ENCODE peak calls at places on chromosomes 7 and 10, in four cellular contexts. N is GM13976, D is OCI-LY7, F is GM12864. M is an unnamed sample.

GRCh38 chr10:77531441-77532001 is 106.1 kb downstream of the KCNMA1 start:
- DNase-seq in N (no peak), D (no peak), F (no peak), M (no peak)

GRCh38 chr10:51231754-51232153 is 157.5 kb downstream of the PRKG1 start:
- DNase-seq in N (no peak), F (no peak), D (no peak), M (no peak)

GRCh38 chr10:1295756-1296480 is 239.7 kb downstream of the WDR37 start:
- DNase-seq in D (no peak), N (no peak), F (no peak), M (no peak)

GRCh38 chr10:90125966-90126600 is 424.7 kb downstream of the KIF20B start:
- DNase-seq in F (no peak), N (no peak), D (no peak), M (no peak)

GRCh38 chr10:44395396-44395795 is 10.5 kb upstream of the CXCL12 start:
- DNase-seq in D (no peak), N (no peak), F (no peak), M (no peak)

GRCh38 chr7:103106336-103107070 is 31.6 kb downstream of the ARMC10 start:
- DNase-seq in N (no peak), F (no peak), D (no peak), M (no peak)

GRCh38 chr7:82507976-82508677 is 64.5 kb upstream of the CACNA2D1 start:
- DNase-seq in D (no peak), N (no peak), F (no peak), M (no peak)

GRCh38 chr7:108211382-108212201 is 81.4 kb upstream of the LAMB4 start:
- DNase-seq in D (no peak), N (no peak), F (peak; percentile 42), M (peak; percentile 72)

GRCh38 chr7:34928052-34928451 is 109.2 kb downstream of the DPY19L1 start:
- DNase-seq in F (peak; percentile 2), D (peak; percentile 59), N (no peak), M (no peak)

GRCh38 chr7:100435401-100436304 is 644 bp downstream of the PPP1R35 start:
- DNase-seq in D (peak; percentile 78), N (peak; percentile 51), F (no peak), M (peak; percentile 68)

GRCh38 chr10:127880557-127880956 is 12.2 kb downstream of the CLRN3 start:
- DNase-seq in F (no peak), N (no peak), D (peak; percentile 27), M (no peak)

GRCh38 chr7:31734456-31734855 is 47.4 kb downstream of the PPP1R17 start:
- DNase-seq in N (no peak), F (no peak), D (no peak), M (no peak)

GRCh38 chr10:113987805-113988204 is 55.9 kb upstream of the ADRB1 start:
- DNase-seq in D (no peak), F (no peak), N (no peak), M (no peak)

GRCh38 chr10:114856544-114857287 is 35.1 kb downstream of the FHIP2A start:
- DNase-seq in N (no peak), D (no peak), F (no peak), M (no peak)

GRCh38 chr10:21432266-21432665 is 93.2 kb downstream of the SKIDA1 start:
- DNase-seq in F (no peak), D (no peak), N (no peak), M (no peak)

GRCh38 chr7:12403287-12404181 is at the start of gene VWDE:
- DNase-seq in N (peak; percentile 56), F (no peak), D (no peak), M (peak; percentile 78)

GRCh38 chr7:110839866-110840265 is 251.1 kb upstream of the LRRN3 start:
- DNase-seq in N (no peak), D (no peak), F (no peak), M (no peak)

GRCh38 chr10:11520892-11521291 is 90.6 kb downstream of the USP6NL start:
- DNase-seq in F (no peak), N (no peak), D (no peak), M (no peak)

GRCh38 chr7:20556091-20556490 is 59.4 kb upstream of the ABCB5 start:
- DNase-seq in D (no peak), F (no peak), N (no peak), M (no peak)

GRCh38 chr7:130904031-130904757 is 170.2 kb upstream of the KLF14 start:
- DNase-seq in D (no peak), N (no peak), F (no peak), M (no peak)

GRCh38 chr7:155188357-155188756 is 109.3 kb upstream of the INSIG1 start:
- DNase-seq in D (no peak), N (no peak), F (no peak), M (no peak)

GRCh38 chr10:80202934-80203834 is 2.2 kb downstream of the ANXA11 start:
- DNase-seq in N (peak; percentile 74), D (peak; percentile 83), F (peak; percentile 55), M (peak; percentile 59)

GRCh38 chr10:6473430-6473829 is 106.6 kb downstream of the PRKCQ start:
- DNase-seq in N (peak; percentile 43), D (peak; percentile 16), F (no peak), M (no peak)

GRCh38 chr7:19455508-19456132 is 253.2 kb downstream of the POLR1F start:
- DNase-seq in F (no peak), N (no peak), D (no peak), M (no peak)

GRCh38 chr7:101507791-101508252 is 121.3 kb downstream of the MYL10 start:
- DNase-seq in F (peak; percentile 5), D (peak; percentile 87), N (peak; percentile 54), M (no peak)
- TF ChIP-seq CTCF in F (peak; percentile 74), D (peak; percentile 100), N (peak; percentile 14), M (peak; percentile 78)

GRCh38 chr10:93142534-93142933 is 68.8 kb downstream of the CYP26A1 start:
- DNase-seq in F (no peak), N (no peak), D (no peak), M (no peak)
- TF ChIP-seq CTCF in F (peak; percentile 12), N (no peak), D (peak; percentile 46), M (peak; percentile 29)

GRCh38 chr10:108434818-108435217 is 1270.3 kb upstream of the SORCS1 start:
- DNase-seq in D (no peak), F (no peak), N (no peak), M (no peak)

GRCh38 chr10:108443636-108444035 is 1279.1 kb upstream of the SORCS1 start:
- DNase-seq in N (no peak), D (no peak), F (no peak), M (no peak)

GRCh38 chr10:108439397-108439796 is 1274.9 kb upstream of the SORCS1 start:
- DNase-seq in D (no peak), N (no peak), F (no peak), M (no peak)
- TF ChIP-seq CTCF in D (no peak), N (no peak), F (no peak), M (no peak)

DNA sequence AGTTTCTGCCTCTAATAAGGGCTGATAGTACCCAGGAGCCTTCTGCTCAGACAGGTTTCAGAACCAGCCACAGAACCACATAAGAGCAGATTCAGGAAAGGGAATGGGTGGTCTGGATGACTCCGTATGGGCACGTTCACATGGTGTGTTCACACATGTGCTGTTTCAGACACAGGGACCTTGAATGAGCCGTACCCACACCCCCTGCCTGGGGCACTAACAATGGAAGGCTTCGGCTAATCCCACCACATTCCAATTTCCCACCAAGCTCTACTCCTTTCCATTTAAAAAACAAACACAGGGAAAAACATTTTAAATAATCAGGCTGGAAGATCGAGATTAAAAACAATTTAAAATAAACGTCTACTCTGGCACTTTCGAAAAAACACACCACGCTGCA is 217.3 kb downstream of the GRID1 start:
- DNase-seq in F (no peak), D (no peak), N (no peak), M (no peak)
- TF ChIP-seq CTCF in F (no peak), D (no peak), N (no peak), M (no peak)

GRCh38 chr7:2802504-2803341 is 41.4 kb downstream of the GNA12 start:
- DNase-seq in F (no peak), D (no peak), N (no peak), M (no peak)

GRCh38 chr7:2805213-2806003 is 38.7 kb downstream of the GNA12 start:
- DNase-seq in D (no peak), F (no peak), N (no peak), M (no peak)

GRCh38 chr7:2803342-2803692 is 40.8 kb downstream of the GNA12 start:
- DNase-seq in N (no peak), F (no peak), D (no peak), M (no peak)

GRCh38 chr7:2803755-2804154 is 40.4 kb downstream of the GNA12 start:
- DNase-seq in D (no peak), N (no peak), F (no peak), M (no peak)

DNA sequence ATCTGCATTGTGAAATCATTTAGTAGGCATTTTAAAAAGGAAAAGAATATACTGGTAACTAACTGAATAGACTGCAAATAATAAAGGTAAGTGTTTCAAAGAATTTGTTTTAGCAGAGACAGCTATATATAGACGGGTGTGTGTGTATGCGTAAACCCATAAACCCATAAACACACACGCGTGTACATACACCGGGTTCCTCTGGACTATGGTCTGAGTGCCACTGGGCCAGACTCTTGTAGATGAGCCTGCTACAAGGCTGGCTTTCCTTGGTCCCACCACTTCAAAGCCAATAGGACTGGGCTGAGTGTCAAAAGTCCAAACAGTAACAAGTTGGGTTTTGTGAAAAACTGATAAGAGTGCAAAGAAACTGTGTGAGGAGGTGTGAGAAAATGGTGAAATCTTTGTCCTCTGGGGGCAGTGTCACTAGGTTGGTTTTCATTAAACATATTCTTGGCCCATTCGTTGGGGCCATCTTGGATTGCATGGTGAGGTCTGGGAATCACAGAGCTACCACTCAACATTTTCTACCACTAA is 39.8 kb downstream of the GNA12 start:
- DNase-seq in D (no peak), N (no peak), F (no peak), M (no peak)
- TF ChIP-seq CTCF in D (peak; percentile 49), N (no peak), F (no peak), M (no peak)

DNA sequence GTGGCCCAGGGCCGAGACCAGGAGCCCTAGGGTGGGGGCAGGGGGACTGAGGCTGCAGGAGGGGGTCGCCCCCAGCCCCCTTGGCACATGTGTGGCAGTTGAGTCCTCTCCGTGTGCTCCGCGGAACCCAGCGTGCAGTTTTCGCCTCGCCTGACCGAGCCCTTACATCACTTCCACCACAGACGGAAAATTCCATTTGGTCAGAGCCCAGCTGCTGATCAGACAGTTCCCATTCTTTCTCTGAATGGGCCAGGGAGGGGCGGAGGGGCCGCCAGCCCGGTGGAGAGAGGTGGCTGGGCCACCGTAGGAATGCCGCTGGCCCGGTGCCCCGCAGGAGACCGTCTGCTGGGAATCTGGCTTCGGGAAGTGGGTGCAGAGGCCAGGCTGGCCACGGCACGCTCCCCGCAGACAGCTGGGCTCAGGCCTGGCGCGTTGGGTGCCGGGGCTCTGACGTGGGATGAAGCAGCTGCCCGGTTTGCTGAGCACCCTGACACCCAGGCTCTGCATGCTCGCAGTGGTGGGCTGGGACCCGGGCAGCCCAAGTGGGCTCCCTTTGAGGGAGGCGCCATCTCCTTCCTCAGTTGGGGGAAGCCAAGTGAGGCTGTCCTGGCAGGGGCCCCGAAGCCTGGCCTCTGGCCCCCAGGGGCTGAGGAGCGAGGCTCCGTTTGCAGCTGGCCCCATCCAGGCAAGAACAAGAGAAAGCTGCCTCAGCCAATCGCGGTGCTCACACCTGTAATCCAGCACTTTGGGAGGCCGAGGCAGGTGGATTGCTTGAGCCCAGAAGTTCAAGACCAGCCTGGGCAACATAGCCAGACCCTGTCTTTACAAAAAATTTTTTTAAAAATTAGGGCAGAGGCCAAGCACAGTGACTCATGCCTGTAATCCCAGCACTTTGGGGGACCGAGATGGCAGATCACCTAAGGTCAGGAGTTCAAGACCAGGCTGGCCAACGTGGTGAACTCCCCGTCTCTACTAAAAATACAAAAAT is 9.9 kb downstream of the TTYH3 start:
- DNase-seq in D (peak; percentile 88), F (no peak), N (peak; percentile 85), M (peak; percentile 76)
- TF ChIP-seq CTCF in D (no peak), F (no peak), N (no peak), M (no peak)

M was measured in GM06990.